ENCODE peak calls at places on chromosomes 16 and 17, in four cellular contexts. M is left lung, Q is fibroblast of lung, S is lower lobe of right lung. W is an unnamed sample.

GRCh38 chr17:67434061-67434525 is 57.0 kb downstream of the PITPNC1 start:
- DNase-seq in M (peak; percentile 79), Q (no peak), S (peak; percentile 75), W (no peak)

GRCh38 chr17:30347488-30347887 is 13.6 kb upstream of the TMIGD1 start:
- DNase-seq in M (no peak), Q (no peak), S (no peak), W (no peak)

GRCh38 chr16:71927383-71927782 is 32.1 kb downstream of the IST1 start:
- DNase-seq in M (no peak), Q (peak; percentile 91), S (no peak), W (peak; percentile 80)

GRCh38 chr16:9279661-9280060 is 188.2 kb downstream of the HAPSTR1 start:
- DNase-seq in M (no peak), Q (no peak), S (no peak), W (no peak)

GRCh38 chr16:19613834-19614233 is 58.3 kb downstream of the VPS35L start:
- DNase-seq in M (no peak), Q (peak; percentile 43), S (no peak), W (no peak)

GRCh38 chr17:36524428-36524876 is 10.2 kb downstream of the MYO19 start:
- DNase-seq in M (no peak), Q (peak; percentile 48), S (no peak), W (no peak)

GRCh38 chr16:1527836-1528811 is 5.3 kb upstream of the TMEM204 start:
- DNase-seq in M (no peak), Q (no peak), S (no peak), W (no peak)

GRCh38 chr17:37700881-37701280 is 44.0 kb downstream of the HNF1B start:
- DNase-seq in M (no peak), Q (peak; percentile 40), S (no peak), W (no peak)

GRCh38 chr17:63550816-63551639 is 751 bp downstream of the DCAF7 start:
- DNase-seq in M (peak; percentile 12), Q (peak; percentile 58), S (no peak), W (no peak)

GRCh38 chr17:65546579-65546978 is 14.9 kb downstream of the AXIN2 start:
- DNase-seq in M (no peak), Q (no peak), S (no peak), W (no peak)

GRCh38 chr17:82820278-82821251 is 19.3 kb downstream of the ZNF750 start:
- DNase-seq in M (peak; percentile 16), Q (no peak), S (peak; percentile 4), W (no peak)

GRCh38 chr17:64778367-64779290 is 116.5 kb upstream of the SMURF2 start:
- DNase-seq in M (peak; percentile 88), Q (peak; percentile 13), S (peak; percentile 69), W (no peak)

GRCh38 chr17:17783825-17784598 is 52.8 kb downstream of the SREBF1 start:
- DNase-seq in M (no peak), Q (peak; percentile 74), S (no peak), W (no peak)

GRCh38 chr17:71412803-71413202 is 708.0 kb upstream of the SOX9 start:
- DNase-seq in M (no peak), Q (peak; percentile 99), S (no peak), W (peak; percentile 92)

GRCh38 chr17:48310748-48311213 is 119.2 kb downstream of the SKAP1 start:
- DNase-seq in M (no peak), Q (no peak), S (no peak), W (no peak)

GRCh38 chr16:81376880-81377279 is 62.1 kb downstream of the GAN start:
- DNase-seq in M (no peak), Q (peak; percentile 35), S (no peak), W (no peak)

GRCh38 chr17:55641559-55642160 is 81.0 kb downstream of the TMEM100 start:
- DNase-seq in M (no peak), Q (peak; percentile 42), S (peak; percentile 68), W (no peak)

GRCh38 chr16:2824626-2825025 is 5.5 kb upstream of the ZG16B start:
- DNase-seq in M (no peak), Q (no peak), S (peak; percentile 25), W (no peak)

GRCh38 chr16:79639576-79640311 is 39.2 kb upstream of the MAF start:
- DNase-seq in M (no peak), Q (no peak), S (no peak), W (no peak)

GRCh38 chr17:76789235-76789788 is 51.4 kb downstream of the MFSD11 start:
- DNase-seq in M (no peak), Q (no peak), S (peak; percentile 66), W (no peak)

GRCh38 chr17:62755139-62755851 is 52.8 kb downstream of the MARCHF10 start:
- DNase-seq in M (no peak), Q (peak; percentile 47), S (no peak), W (no peak)

GRCh38 chr16:56534847-56535383 is 15.1 kb upstream of the BBS2 start:
- DNase-seq in M (no peak), Q (no peak), S (no peak), W (no peak)

GRCh38 chr17:41624208-41625101 is at the start of gene KRT17:
- DNase-seq in M (peak; percentile 79), Q (peak; percentile 45), S (no peak), W (no peak)

GRCh38 chr17:67461876-67462275 is 84.8 kb downstream of the PITPNC1 start:
- DNase-seq in M (no peak), Q (no peak), S (no peak), W (no peak)

GRCh38 chr16:57093845-57094564 is 1.6 kb downstream of the CPNE2 start:
- DNase-seq in M (no peak), Q (no peak), S (no peak), W (no peak)

GRCh38 chr17:50562266-50563094 is 2.0 kb downstream of the CACNA1G start:
- DNase-seq in M (no peak), Q (no peak), S (no peak), W (no peak)

GRCh38 chr16:65543781-65544740 is 422.2 kb upstream of the CDH11 start:
- DNase-seq in M (no peak), Q (no peak), S (no peak), W (no peak)

GRCh38 chr17:78253946-78254672 is 22.7 kb downstream of the TMEM235 start:
- DNase-seq in M (peak; percentile 97), Q (peak; percentile 79), S (peak; percentile 93), W (peak; percentile 11)

GRCh38 chr16:58011652-58012051 is 10.4 kb downstream of the USB1 start:
- DNase-seq in M (no peak), Q (peak; percentile 81), S (no peak), W (no peak)

GRCh38 chr16:53515259-53515658 is 12.2 kb upstream of the AKTIP start:
- DNase-seq in M (no peak), Q (peak; percentile 52), S (no peak), W (no peak)

GRCh38 chr17:79789943-79790804 is 6.7 kb downstream of the CBX8 start:
- DNase-seq in M (peak; percentile 91), Q (no peak), S (peak; percentile 73), W (no peak)

GRCh38 chr16:75106351-75107274 is 10.0 kb downstream of the LDHD start:
- DNase-seq in M (peak; percentile 36), Q (no peak), S (no peak), W (no peak)

DNA sequence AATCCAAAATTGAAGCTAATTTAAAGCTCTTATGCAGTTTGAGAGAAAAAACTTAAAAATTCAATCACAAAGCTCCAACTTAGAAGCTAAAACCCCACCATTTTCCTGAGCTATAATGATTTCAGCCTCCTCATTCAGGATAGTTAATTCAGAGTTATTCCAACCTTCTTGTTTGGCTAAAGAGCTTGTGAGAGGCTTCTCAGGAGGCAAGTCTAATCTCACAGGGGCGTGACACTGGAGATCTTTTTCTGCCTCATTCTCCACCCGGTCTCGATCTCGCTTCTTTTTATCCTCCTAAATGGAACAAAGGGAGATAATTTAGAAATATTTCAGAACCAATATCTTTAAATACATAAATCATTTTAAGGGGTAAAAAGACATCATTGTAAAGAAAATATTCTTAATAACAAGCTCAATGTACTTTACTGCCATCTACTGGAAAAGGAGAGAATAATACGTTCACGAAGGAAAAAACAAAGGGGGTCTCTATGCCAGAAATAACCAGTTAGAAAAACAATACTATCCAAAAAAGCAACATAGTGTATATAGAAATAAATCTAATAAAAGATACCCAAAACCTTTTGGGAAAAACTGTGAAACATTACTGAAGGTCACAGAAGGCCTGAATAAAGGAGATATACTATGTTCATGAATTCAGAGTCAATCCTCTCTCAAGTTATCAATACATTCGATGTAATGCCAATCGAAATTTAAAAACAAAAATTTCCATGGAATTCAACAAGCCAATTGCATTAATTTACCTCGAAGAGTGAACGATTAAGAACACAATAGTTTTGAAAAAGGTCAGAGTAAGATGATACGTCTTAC is 13.9 kb downstream of the BRD7 start:
- DNase-seq in M (no peak), Q (no peak), S (no peak), W (no peak)
- H3K36me3 ChIP-seq in M (peaks cover 64% of the 10 kb centered on the region), Q (peaks cover 7% of the 10 kb centered on the region), S (peaks cover 69% of the 10 kb centered on the region), W (peaks cover 3% of the 10 kb centered on the region)

GRCh38 chr17:31842416-31843381 is 16.3 kb downstream of the COPRS start:
- DNase-seq in M (no peak), Q (peak; percentile 78), S (peak; percentile 58), W (no peak)
- H3K4me3 ChIP-seq in M (no peak overlapping the region), Q (no peak overlapping the region), S (peak overlapping the region; percentile 32), W (no peak overlapping the region)

DNA sequence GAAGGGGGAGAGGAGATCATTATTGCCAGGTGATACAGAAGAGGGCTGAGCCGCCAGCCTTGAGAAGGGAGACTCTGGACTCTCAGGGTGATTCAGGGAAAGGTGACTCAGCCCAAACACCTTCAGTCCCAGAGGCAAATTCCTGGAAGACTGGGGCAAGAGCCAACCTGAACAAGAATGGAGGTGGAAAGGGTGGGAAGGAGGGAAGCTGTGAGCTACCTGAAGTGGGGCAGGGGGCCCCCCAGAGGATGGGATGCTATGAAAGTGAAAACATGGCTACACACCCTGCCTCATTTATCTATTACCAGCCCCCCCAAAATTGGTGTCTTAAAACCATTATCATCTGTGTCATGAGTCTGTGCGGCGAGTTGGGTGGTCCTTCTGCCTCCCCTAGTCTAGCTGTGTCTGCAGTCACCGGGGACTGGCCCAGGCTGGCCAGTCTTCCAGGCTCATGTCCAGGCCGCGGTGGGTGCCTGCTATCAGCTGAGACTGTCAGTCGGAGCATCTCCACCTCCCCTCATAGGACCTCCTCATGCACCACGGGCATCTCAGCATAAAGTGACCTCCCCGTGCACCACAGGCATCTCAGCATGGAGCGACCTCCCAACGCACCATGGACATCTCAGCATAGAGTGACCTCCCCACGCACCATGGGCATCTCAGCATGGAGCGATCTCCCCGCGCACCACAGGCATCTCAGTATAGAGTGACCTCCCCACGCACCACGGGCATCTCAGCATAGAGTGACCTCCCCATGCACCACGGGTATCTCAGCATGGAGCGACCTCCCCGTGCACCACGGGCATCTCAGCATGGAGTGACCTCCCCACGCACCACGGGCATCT is 3.2 kb upstream of the SLC47A2 start:
- DNase-seq in M (peak; percentile 57), Q (no peak), S (no peak), W (no peak)
- H3K36me3 ChIP-seq in M (no peaks in the 10 kb centered on the region), Q (no peaks in the 10 kb centered on the region), S (no peaks in the 10 kb centered on the region), W (no peaks in the 10 kb centered on the region)

DNA sequence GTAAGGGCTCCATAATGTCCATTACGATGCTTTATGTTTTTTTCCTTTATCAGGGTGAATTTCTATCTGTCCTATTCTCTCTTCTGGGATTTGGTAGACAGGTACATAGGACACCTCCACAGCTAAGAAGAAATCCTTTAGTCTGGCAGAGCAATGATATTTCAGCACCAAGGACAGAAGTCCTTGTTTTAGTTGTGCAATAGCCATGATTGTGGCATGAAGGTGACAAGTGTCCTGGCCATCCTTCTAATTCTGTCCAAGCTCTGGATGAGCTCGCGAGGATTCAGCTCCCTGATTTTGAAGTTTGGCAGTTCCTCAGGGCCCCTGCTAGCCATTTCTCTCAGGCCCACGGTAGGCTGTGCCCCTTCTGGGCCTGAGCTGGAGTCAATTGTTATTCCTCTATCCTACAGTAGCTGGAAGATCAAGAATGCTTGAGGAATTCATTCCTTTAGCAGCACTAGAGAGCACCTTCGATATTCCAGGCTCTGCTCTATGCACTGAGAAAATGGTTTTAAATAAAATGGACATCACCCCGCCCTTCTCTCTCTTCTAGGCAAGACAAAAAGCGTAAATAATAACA is 320.8 kb downstream of the XYLT1 start:
- DNase-seq in M (no peak), Q (no peak), S (no peak), W (no peak)
- H3K4me3 ChIP-seq in M (no peak overlapping the region), Q (no peak overlapping the region), S (no peak overlapping the region), W (no peak overlapping the region)

W was measured in BJ.